ENCODE peak calls at places on chromosomes 2 and 18, in six cellular contexts. One of them, this sample, is unnamed.

GRCh38 chr2:105595536-105595935 is 149.2 kb upstream of the NCK2 start:
- DNase-seq in IMR-90: no peak
- DNase-seq in esophagus squamous epithelium: no peak
- DNase-seq in CD4-positive, alpha-beta T cell: no peak
- DNase-seq in type B pancreatic cell: no peak
- DNase-seq in endothelial cell: no peak
- DNase-seq in this sample: no peak

GRCh38 chr2:236824836-236825235 is 255.2 kb downstream of the ACKR3 start:
- DNase-seq in IMR-90: no peak
- DNase-seq in esophagus squamous epithelium: no peak
- DNase-seq in CD4-positive, alpha-beta T cell: no peak
- DNase-seq in type B pancreatic cell: no peak
- DNase-seq in endothelial cell: no peak
- DNase-seq in this sample: no peak

GRCh38 chr18:50127516-50128229 is 67.3 kb downstream of the MYO5B start:
- DNase-seq in IMR-90: no peak
- DNase-seq in esophagus squamous epithelium: no peak
- DNase-seq in CD4-positive, alpha-beta T cell: no peak
- DNase-seq in type B pancreatic cell: no peak
- DNase-seq in endothelial cell: no peak
- DNase-seq in this sample: no peak

GRCh38 chr2:8169443-8169842 is 512.4 kb upstream of the ID2 start:
- DNase-seq in IMR-90: peak
- DNase-seq in esophagus squamous epithelium: no peak
- DNase-seq in CD4-positive, alpha-beta T cell: no peak
- DNase-seq in type B pancreatic cell: no peak
- DNase-seq in endothelial cell: no peak
- DNase-seq in this sample: no peak

GRCh38 chr2:34340307-34340706 is 741.2 kb upstream of the FAM98A start:
- DNase-seq in IMR-90: no peak
- DNase-seq in esophagus squamous epithelium: no peak
- DNase-seq in CD4-positive, alpha-beta T cell: no peak
- DNase-seq in type B pancreatic cell: no peak
- DNase-seq in endothelial cell: no peak
- DNase-seq in this sample: no peak

GRCh38 chr2:135980450-135981080 is 4.9 kb downstream of the DARS1 start:
- DNase-seq in IMR-90: no peak
- DNase-seq in esophagus squamous epithelium: no peak
- DNase-seq in CD4-positive, alpha-beta T cell: no peak
- DNase-seq in type B pancreatic cell: no peak
- DNase-seq in endothelial cell: no peak
- DNase-seq in this sample: no peak

GRCh38 chr2:102703748-102704147 is 58.1 kb upstream of the TMEM182 start:
- DNase-seq in IMR-90: peak
- DNase-seq in esophagus squamous epithelium: no peak
- DNase-seq in CD4-positive, alpha-beta T cell: no peak
- DNase-seq in type B pancreatic cell: no peak
- DNase-seq in endothelial cell: peak
- DNase-seq in this sample: no peak

GRCh38 chr2:171958475-171958874 is 36.2 kb downstream of the HAT1 start:
- DNase-seq in IMR-90: peak
- DNase-seq in esophagus squamous epithelium: no peak
- DNase-seq in CD4-positive, alpha-beta T cell: no peak
- DNase-seq in type B pancreatic cell: no peak
- DNase-seq in endothelial cell: no peak
- DNase-seq in this sample: no peak

GRCh38 chr2:193749485-193749884 is 1554.8 kb upstream of the TMEFF2 start:
- DNase-seq in IMR-90: no peak
- DNase-seq in esophagus squamous epithelium: no peak
- DNase-seq in CD4-positive, alpha-beta T cell: no peak
- DNase-seq in type B pancreatic cell: no peak
- DNase-seq in endothelial cell: no peak
- DNase-seq in this sample: no peak

GRCh38 chr18:61546598-61546997 is 213.4 kb downstream of the CDH20 start:
- DNase-seq in IMR-90: peak
- DNase-seq in esophagus squamous epithelium: no peak
- DNase-seq in CD4-positive, alpha-beta T cell: no peak
- DNase-seq in type B pancreatic cell: no peak
- DNase-seq in endothelial cell: no peak
- DNase-seq in this sample: no peak

GRCh38 chr18:43396266-43396665 is 119.0 kb upstream of the SYT4 start:
- DNase-seq in IMR-90: no peak
- DNase-seq in esophagus squamous epithelium: no peak
- DNase-seq in CD4-positive, alpha-beta T cell: no peak
- DNase-seq in type B pancreatic cell: no peak
- DNase-seq in endothelial cell: peak
- DNase-seq in this sample: no peak

GRCh38 chr2:235070063-235070706 is 118.4 kb downstream of the SH3BP4 start:
- DNase-seq in IMR-90: no peak
- DNase-seq in esophagus squamous epithelium: no peak
- DNase-seq in CD4-positive, alpha-beta T cell: no peak
- DNase-seq in type B pancreatic cell: no peak
- DNase-seq in endothelial cell: no peak
- DNase-seq in this sample: no peak

DNA sequence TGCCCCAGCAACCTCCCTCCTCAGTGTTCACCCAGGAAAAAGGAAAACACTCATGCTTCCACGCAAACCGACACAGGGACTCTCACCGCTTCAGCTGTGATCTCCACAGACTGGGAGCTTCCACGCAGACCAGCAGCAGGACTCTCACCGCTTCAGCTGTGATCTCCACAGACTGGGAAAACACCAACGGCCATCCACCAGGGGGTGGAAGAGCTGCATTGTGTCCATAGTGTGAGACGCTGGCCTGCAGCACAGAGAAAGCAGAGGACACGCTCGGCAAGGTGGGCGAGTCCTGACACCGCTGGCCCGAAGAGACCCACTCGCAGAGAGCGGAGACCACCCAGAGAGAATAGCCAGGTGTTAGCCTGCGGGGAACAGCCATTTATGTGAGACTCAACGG is 42.5 kb upstream of the NFATC1 start:
- DNase-seq in IMR-90: peak
- DNase-seq in esophagus squamous epithelium: no peak
- DNase-seq in CD4-positive, alpha-beta T cell: no peak
- DNase-seq in type B pancreatic cell: no peak
- DNase-seq in endothelial cell: peak
- DNase-seq in this sample: no peak
- TF ChIP-seq CTCF in IMR-90: no peak
- TF ChIP-seq CTCF in esophagus squamous epithelium: no peak
- TF ChIP-seq CTCF in CD4-positive, alpha-beta T cell: no peak
- TF ChIP-seq CTCF in type B pancreatic cell: peak
- TF ChIP-seq CTCF in endothelial cell: no peak
- TF ChIP-seq CTCF in this sample: no peak

DNA sequence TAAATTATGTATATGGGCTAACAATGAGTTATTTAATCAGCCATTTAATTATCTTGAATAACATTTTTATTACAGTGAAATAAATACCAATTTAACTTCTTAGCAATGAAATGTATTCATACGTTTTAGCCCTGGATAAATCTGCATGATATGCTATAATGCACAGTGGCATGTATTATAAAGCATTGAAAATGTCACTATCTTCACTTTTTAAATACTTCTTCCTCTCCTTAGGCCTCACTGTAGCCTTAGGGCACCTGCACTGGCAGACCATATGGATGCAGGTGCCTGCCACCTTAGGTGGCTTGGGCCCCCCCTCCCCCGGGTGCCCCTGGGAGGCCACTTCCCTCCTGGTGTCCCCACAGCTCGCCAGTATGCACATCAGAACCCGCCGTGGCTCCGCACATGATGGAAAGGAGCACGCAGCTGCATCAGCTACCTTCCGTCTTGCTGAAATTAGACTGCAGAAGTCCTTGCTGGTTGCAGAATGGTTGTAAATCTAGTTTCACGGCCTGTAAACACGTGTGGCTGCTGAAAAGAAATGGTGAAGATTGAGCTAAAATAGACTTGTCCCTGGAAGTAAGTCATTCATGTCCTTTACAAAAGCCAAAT is 56.7 kb downstream of the ADI1 start:
- DNase-seq in IMR-90: no peak
- DNase-seq in esophagus squamous epithelium: no peak
- DNase-seq in CD4-positive, alpha-beta T cell: no peak
- DNase-seq in type B pancreatic cell: no peak
- DNase-seq in endothelial cell: no peak
- DNase-seq in this sample: no peak
- TF ChIP-seq CTCF in IMR-90: no peak
- TF ChIP-seq CTCF in esophagus squamous epithelium: no peak
- TF ChIP-seq CTCF in CD4-positive, alpha-beta T cell: peak
- TF ChIP-seq CTCF in type B pancreatic cell: peak
- TF ChIP-seq CTCF in endothelial cell: peak
- TF ChIP-seq CTCF in this sample: peak

DNA sequence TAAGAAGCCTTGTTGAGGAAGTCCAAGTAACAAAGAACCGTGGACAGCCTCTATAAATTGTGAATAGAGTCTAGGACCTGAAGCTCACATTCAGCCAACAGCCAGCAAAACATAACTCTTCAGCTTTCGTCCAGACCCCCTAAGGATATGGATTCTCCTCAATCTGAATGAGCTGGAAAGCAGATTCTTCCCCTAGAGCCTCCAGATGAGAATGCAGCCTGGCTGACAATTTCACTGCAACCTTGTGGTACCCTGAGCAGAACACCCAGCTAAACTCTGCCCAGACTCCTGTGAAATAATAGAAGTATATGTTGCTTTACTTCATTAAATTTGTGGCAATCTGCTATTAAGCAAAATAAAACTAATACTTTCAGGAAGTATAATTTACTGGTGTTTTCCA is 483.5 kb upstream of the SLC8A1 start:
- DNase-seq in IMR-90: no peak
- DNase-seq in esophagus squamous epithelium: no peak
- DNase-seq in CD4-positive, alpha-beta T cell: no peak
- DNase-seq in type B pancreatic cell: no peak
- DNase-seq in endothelial cell: no peak
- DNase-seq in this sample: no peak
- TF ChIP-seq CTCF in IMR-90: no peak
- TF ChIP-seq CTCF in esophagus squamous epithelium: no peak
- TF ChIP-seq CTCF in CD4-positive, alpha-beta T cell: no peak
- TF ChIP-seq CTCF in type B pancreatic cell: peak
- TF ChIP-seq CTCF in endothelial cell: no peak
- TF ChIP-seq CTCF in this sample: no peak

GRCh38 chr2:101401906-101402305 is 14.6 kb upstream of the CREG2 start:
- DNase-seq in IMR-90: no peak
- DNase-seq in esophagus squamous epithelium: no peak
- DNase-seq in CD4-positive, alpha-beta T cell: no peak
- DNase-seq in type B pancreatic cell: no peak
- DNase-seq in endothelial cell: no peak
- DNase-seq in this sample: no peak
- TF ChIP-seq CTCF in IMR-90: no peak
- TF ChIP-seq CTCF in esophagus squamous epithelium: no peak
- TF ChIP-seq CTCF in CD4-positive, alpha-beta T cell: no peak
- TF ChIP-seq CTCF in type B pancreatic cell: peak
- TF ChIP-seq CTCF in endothelial cell: peak
- TF ChIP-seq CTCF in this sample: no peak

This sample was measured in CD14-positive monocyte.